ENCODE peak calls at places on chromosomes 4 and X, in six cellular contexts. One of them, this sample, is unnamed. For H3K4me1, the result is how much of the 10 kb centered on the place peaks cover.

GRCh38 chrX:11470231-11470630 is 177.0 kb downstream of the AMELX start:
- DNase-seq in A549: no peak
- DNase-seq in CD4-positive, CD25-positive, alpha-beta regulatory T cell: no peak
- DNase-seq in OCI-LY7: no peak
- DNase-seq in ovary: no peak
- DNase-seq in IMR-90: peak
- DNase-seq in this sample: no peak

GRCh38 chr4:83599183-83599582 is 63.3 kb downstream of the GPAT3 start:
- DNase-seq in OCI-LY7: peak
- DNase-seq in IMR-90: peak
- DNase-seq in CD4-positive, CD25-positive, alpha-beta regulatory T cell: no peak
- DNase-seq in ovary: no peak
- DNase-seq in A549: no peak
- DNase-seq in this sample: no peak

GRCh38 chrX:21930986-21931385 is 9.5 kb upstream of the SMS start:
- DNase-seq in ovary: no peak
- DNase-seq in CD4-positive, CD25-positive, alpha-beta regulatory T cell: no peak
- DNase-seq in IMR-90: no peak
- DNase-seq in A549: no peak
- DNase-seq in OCI-LY7: no peak
- DNase-seq in this sample: no peak

GRCh38 chrX:46573896-46574336 is 351 bp downstream of the CHST7 start:
- DNase-seq in IMR-90: peak
- DNase-seq in ovary: peak
- DNase-seq in CD4-positive, CD25-positive, alpha-beta regulatory T cell: peak
- DNase-seq in OCI-LY7: peak
- DNase-seq in A549: peak
- DNase-seq in this sample: no peak

GRCh38 chr4:85807247-85807915 is 332.4 kb downstream of the ARHGAP24 start:
- DNase-seq in CD4-positive, CD25-positive, alpha-beta regulatory T cell: no peak
- DNase-seq in OCI-LY7: no peak
- DNase-seq in ovary: no peak
- DNase-seq in A549: no peak
- DNase-seq in IMR-90: no peak
- DNase-seq in this sample: peak

GRCh38 chrX:47540754-47541538 is 20.1 kb upstream of the ARAF start:
- DNase-seq in ovary: peak
- DNase-seq in IMR-90: peak
- DNase-seq in OCI-LY7: no peak
- DNase-seq in CD4-positive, CD25-positive, alpha-beta regulatory T cell: no peak
- DNase-seq in A549: peak
- DNase-seq in this sample: peak

GRCh38 chrX:45621356-45622041 is 420.8 kb upstream of the DIPK2B start:
- DNase-seq in OCI-LY7: no peak
- DNase-seq in ovary: no peak
- DNase-seq in IMR-90: peak
- DNase-seq in CD4-positive, CD25-positive, alpha-beta regulatory T cell: no peak
- DNase-seq in A549: no peak
- DNase-seq in this sample: no peak

GRCh38 chrX:291411-291901 is 10.3 kb downstream of the PLCXD1 start:
- DNase-seq in ovary: peak
- DNase-seq in OCI-LY7: no peak
- DNase-seq in CD4-positive, CD25-positive, alpha-beta regulatory T cell: no peak
- DNase-seq in IMR-90: no peak
- DNase-seq in A549: no peak
- DNase-seq in this sample: no peak

GRCh38 chrX:147498796-147499195 is 412.9 kb upstream of the FMR1 start:
- DNase-seq in A549: no peak
- DNase-seq in CD4-positive, CD25-positive, alpha-beta regulatory T cell: no peak
- DNase-seq in OCI-LY7: no peak
- DNase-seq in IMR-90: no peak
- DNase-seq in ovary: no peak
- DNase-seq in this sample: no peak

GRCh38 chrX:110381216-110381615 is 22.6 kb downstream of the RTL9 start:
- DNase-seq in CD4-positive, CD25-positive, alpha-beta regulatory T cell: no peak
- DNase-seq in A549: no peak
- DNase-seq in ovary: no peak
- DNase-seq in OCI-LY7: no peak
- DNase-seq in IMR-90: peak
- DNase-seq in this sample: no peak

GRCh38 chrX:3184176-3184930 is 143.1 kb downstream of the ARSF start:
- DNase-seq in ovary: no peak
- DNase-seq in IMR-90: peak
- DNase-seq in OCI-LY7: no peak
- DNase-seq in A549: no peak
- DNase-seq in CD4-positive, CD25-positive, alpha-beta regulatory T cell: no peak
- DNase-seq in this sample: no peak

GRCh38 chr4:159171287-159171686 is 68.4 kb downstream of the RAPGEF2 start:
- DNase-seq in CD4-positive, CD25-positive, alpha-beta regulatory T cell: no peak
- DNase-seq in ovary: no peak
- DNase-seq in A549: no peak
- DNase-seq in OCI-LY7: no peak
- DNase-seq in IMR-90: no peak
- DNase-seq in this sample: no peak

GRCh38 chr4:7781361-7781760 is 158.3 kb downstream of the AFAP1 start:
- DNase-seq in A549: no peak
- DNase-seq in OCI-LY7: no peak
- DNase-seq in CD4-positive, CD25-positive, alpha-beta regulatory T cell: no peak
- DNase-seq in IMR-90: peak
- DNase-seq in ovary: peak
- DNase-seq in this sample: no peak

GRCh38 chr4:157079441-157079840 is 3.5 kb downstream of the GLRB start:
- DNase-seq in A549: no peak
- DNase-seq in OCI-LY7: no peak
- DNase-seq in IMR-90: no peak
- DNase-seq in ovary: no peak
- DNase-seq in CD4-positive, CD25-positive, alpha-beta regulatory T cell: no peak
- DNase-seq in this sample: no peak

GRCh38 chr4:157072002-157072401 is 3.9 kb upstream of the GLRB start:
- DNase-seq in CD4-positive, CD25-positive, alpha-beta regulatory T cell: no peak
- DNase-seq in A549: no peak
- DNase-seq in ovary: no peak
- DNase-seq in IMR-90: peak
- DNase-seq in OCI-LY7: no peak
- DNase-seq in this sample: no peak

GRCh38 chr4:157076578-157076947 is 613 bp downstream of the GLRB start:
- DNase-seq in IMR-90: no peak
- DNase-seq in A549: peak
- DNase-seq in OCI-LY7: no peak
- DNase-seq in CD4-positive, CD25-positive, alpha-beta regulatory T cell: no peak
- DNase-seq in ovary: no peak
- DNase-seq in this sample: no peak

GRCh38 chr4:157075401-157075800 is 549 bp upstream of the GLRB start:
- DNase-seq in ovary: no peak
- DNase-seq in A549: no peak
- DNase-seq in OCI-LY7: no peak
- DNase-seq in IMR-90: no peak
- DNase-seq in CD4-positive, CD25-positive, alpha-beta regulatory T cell: no peak
- DNase-seq in this sample: no peak

DNA sequence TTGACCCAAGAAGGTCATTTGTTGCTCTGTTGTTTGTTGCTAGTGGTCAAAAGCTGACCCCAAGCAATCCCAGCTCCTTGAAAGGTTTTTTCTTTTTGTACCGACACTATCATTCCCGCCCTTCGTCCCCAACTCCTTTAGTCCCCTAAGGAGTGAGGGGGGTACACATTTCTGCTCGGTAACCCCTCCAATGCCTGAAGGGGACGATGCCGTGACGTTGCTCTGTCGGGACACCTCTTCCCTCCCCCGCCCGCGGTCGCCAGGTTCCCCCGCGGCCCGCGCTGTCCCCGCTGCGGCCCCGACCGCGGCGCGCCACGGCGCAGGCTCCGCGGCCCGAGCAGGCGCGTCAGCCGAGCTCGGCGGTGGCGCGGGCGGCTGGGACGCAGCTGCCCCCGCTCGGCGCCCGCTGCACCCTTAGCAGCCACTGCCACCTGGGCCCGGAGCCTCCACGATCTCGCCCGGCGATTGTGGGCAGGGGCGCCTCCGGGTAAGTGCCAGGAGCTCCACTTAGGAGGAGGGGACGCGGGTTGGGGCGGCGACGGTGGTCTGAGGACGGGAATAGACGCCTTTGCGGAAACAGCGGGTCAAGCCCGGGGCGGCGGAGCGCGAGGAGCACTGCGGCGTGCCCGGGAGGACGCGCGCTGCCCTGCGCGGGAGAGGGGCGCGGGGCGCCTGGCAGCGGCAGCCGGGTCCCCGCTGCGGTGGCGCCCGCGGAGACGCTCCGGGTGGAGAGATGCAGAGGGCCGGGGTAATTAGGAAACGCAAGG is at the start of gene GLRB:
- DNase-seq in IMR-90: peak
- DNase-seq in A549: peak
- DNase-seq in CD4-positive, CD25-positive, alpha-beta regulatory T cell: no peak
- DNase-seq in OCI-LY7: no peak
- DNase-seq in ovary: peak
- DNase-seq in this sample: no peak
- H3K27ac ChIP-seq in IMR-90: peak
- H3K27ac ChIP-seq in A549: peak
- H3K27ac ChIP-seq in CD4-positive, CD25-positive, alpha-beta regulatory T cell: no peak
- H3K27ac ChIP-seq in OCI-LY7: no peak
- H3K27ac ChIP-seq in ovary: no peak
- H3K27ac ChIP-seq in this sample: peak

GRCh38 chr4:76206222-76206942 is 7.2 kb downstream of the SCARB2 start:
- DNase-seq in IMR-90: peak
- DNase-seq in ovary: no peak
- DNase-seq in OCI-LY7: no peak
- DNase-seq in A549: no peak
- DNase-seq in CD4-positive, CD25-positive, alpha-beta regulatory T cell: no peak
- DNase-seq in this sample: no peak

GRCh38 chr4:76199664-76200211 is 13.9 kb downstream of the SCARB2 start:
- DNase-seq in OCI-LY7: peak
- DNase-seq in IMR-90: peak
- DNase-seq in CD4-positive, CD25-positive, alpha-beta regulatory T cell: no peak
- DNase-seq in A549: no peak
- DNase-seq in ovary: no peak
- DNase-seq in this sample: no peak

GRCh38 chr4:76200771-76201224 is 12.8 kb downstream of the SCARB2 start:
- DNase-seq in IMR-90: no peak
- DNase-seq in A549: no peak
- DNase-seq in ovary: no peak
- DNase-seq in CD4-positive, CD25-positive, alpha-beta regulatory T cell: no peak
- DNase-seq in OCI-LY7: no peak
- DNase-seq in this sample: no peak

GRCh38 chr4:76204936-76205335 is 8.7 kb downstream of the SCARB2 start:
- DNase-seq in OCI-LY7: no peak
- DNase-seq in A549: no peak
- DNase-seq in ovary: no peak
- DNase-seq in CD4-positive, CD25-positive, alpha-beta regulatory T cell: no peak
- DNase-seq in IMR-90: no peak
- DNase-seq in this sample: no peak

DNA sequence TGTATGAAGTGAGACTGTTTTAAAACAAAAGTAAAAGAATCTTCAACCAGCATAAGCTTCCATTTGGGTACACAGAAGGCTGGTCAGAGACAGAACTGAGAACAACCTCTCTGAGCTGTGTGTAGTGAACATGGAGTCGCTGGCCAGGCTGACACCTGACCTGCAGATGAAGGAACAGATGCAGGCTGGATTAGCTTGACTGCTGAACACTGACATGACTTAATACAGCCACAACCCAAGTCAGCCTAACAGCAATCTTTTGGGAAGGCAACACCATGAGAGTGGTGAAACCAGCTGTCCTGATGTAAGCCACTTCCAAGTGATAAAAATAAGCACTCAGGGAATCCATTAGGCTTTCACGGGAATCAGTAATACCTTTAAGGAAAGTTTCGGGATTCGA is 10.1 kb downstream of the SCARB2 start:
- DNase-seq in OCI-LY7: no peak
- DNase-seq in IMR-90: no peak
- DNase-seq in ovary: no peak
- DNase-seq in CD4-positive, CD25-positive, alpha-beta regulatory T cell: no peak
- DNase-seq in A549: no peak
- DNase-seq in this sample: no peak
- H3K4me1 ChIP-seq in OCI-LY7: under half
- H3K4me1 ChIP-seq in IMR-90: under half
- H3K4me1 ChIP-seq in ovary: under half
- H3K4me1 ChIP-seq in CD4-positive, CD25-positive, alpha-beta regulatory T cell: under half
- H3K4me1 ChIP-seq in A549: under half
- H3K4me1 ChIP-seq in this sample: half or more

GRCh38 chrX:74422029-74422352 is 698 bp downstream of the SLC16A2 start:
- DNase-seq in IMR-90: no peak
- DNase-seq in ovary: peak
- DNase-seq in OCI-LY7: no peak
- DNase-seq in CD4-positive, CD25-positive, alpha-beta regulatory T cell: no peak
- DNase-seq in A549: no peak
- DNase-seq in this sample: no peak

GRCh38 chrX:74421181-74422028 is at the start of gene SLC16A2:
- DNase-seq in CD4-positive, CD25-positive, alpha-beta regulatory T cell: peak
- DNase-seq in OCI-LY7: no peak
- DNase-seq in A549: peak
- DNase-seq in IMR-90: peak
- DNase-seq in ovary: peak
- DNase-seq in this sample: peak

GRCh38 chrX:74420194-74421035 is 878 bp upstream of the SLC16A2 start:
- DNase-seq in OCI-LY7: no peak
- DNase-seq in IMR-90: peak
- DNase-seq in A549: peak
- DNase-seq in ovary: peak
- DNase-seq in CD4-positive, CD25-positive, alpha-beta regulatory T cell: no peak
- DNase-seq in this sample: peak

GRCh38 chrX:74423289-74423985 is 2.1 kb downstream of the SLC16A2 start:
- DNase-seq in A549: no peak
- DNase-seq in IMR-90: no peak
- DNase-seq in OCI-LY7: no peak
- DNase-seq in CD4-positive, CD25-positive, alpha-beta regulatory T cell: no peak
- DNase-seq in ovary: no peak
- DNase-seq in this sample: no peak

GRCh38 chrX:74422576-74423288 is 1.4 kb downstream of the SLC16A2 start:
- DNase-seq in OCI-LY7: no peak
- DNase-seq in CD4-positive, CD25-positive, alpha-beta regulatory T cell: no peak
- DNase-seq in A549: no peak
- DNase-seq in IMR-90: peak
- DNase-seq in ovary: peak
- DNase-seq in this sample: peak
- H3K27ac ChIP-seq in OCI-LY7: no peak
- H3K27ac ChIP-seq in CD4-positive, CD25-positive, alpha-beta regulatory T cell: no peak
- H3K27ac ChIP-seq in A549: no peak
- H3K27ac ChIP-seq in IMR-90: peak
- H3K27ac ChIP-seq in ovary: peak
- H3K27ac ChIP-seq in this sample: peak

DNA sequence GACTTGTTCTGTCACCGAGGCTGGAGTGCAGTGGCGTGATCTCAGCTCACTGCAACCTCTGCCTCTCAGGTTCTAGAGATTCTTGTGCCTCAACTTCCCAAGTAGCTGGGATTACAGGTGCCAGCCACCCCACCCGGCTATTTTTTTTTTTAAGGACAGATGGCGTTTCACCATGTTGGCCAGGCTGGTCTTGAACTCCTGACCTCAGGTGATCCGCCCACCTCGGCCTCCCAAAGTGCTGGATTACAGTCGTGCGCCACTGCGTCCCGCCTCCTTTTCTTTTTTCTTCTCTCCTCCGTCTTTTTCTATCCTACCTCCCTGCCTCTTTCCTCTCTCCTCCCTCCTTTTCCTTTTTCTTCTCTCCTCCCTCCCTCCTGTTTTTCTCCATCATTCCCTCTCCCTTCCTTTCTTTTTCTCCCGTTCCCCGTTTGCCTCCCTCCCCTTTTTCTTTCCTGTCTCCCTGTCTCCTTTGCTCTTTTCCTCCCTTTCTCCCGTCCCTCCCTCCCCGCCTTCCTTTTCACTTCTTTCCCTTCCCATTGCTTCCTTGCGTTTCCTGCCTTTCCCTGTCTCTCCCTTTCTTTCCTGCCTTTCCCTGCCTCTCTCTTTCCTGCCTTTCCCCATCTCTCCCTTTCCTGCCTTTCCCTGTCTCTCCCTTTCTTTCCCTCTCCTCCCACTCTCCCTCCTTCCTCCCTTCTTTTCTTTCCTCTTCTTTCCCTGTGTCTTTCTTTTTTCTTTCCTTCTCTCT is 2.1 kb upstream of the SLC25A6 start:
- DNase-seq in CD4-positive, CD25-positive, alpha-beta regulatory T cell: no peak
- DNase-seq in IMR-90: no peak
- DNase-seq in ovary: peak
- DNase-seq in A549: no peak
- DNase-seq in OCI-LY7: no peak
- DNase-seq in this sample: no peak
- H3K4me1 ChIP-seq in CD4-positive, CD25-positive, alpha-beta regulatory T cell: under half
- H3K4me1 ChIP-seq in IMR-90: under half
- H3K4me1 ChIP-seq in ovary: under half
- H3K4me1 ChIP-seq in A549: under half
- H3K4me1 ChIP-seq in OCI-LY7: under half
- H3K4me1 ChIP-seq in this sample: under half

This sample was measured in right atrium auricular region.